ENCODE peak calls at places on chromosome 21, in ten cellular contexts. J, Z, S, P, D, W, T, I, M and V are unnamed samples.

GRCh38 chr21:20443558-20444155 is 554.6 kb upstream of the NCAM2 start:
- DNase-seq in J (no peak), Z (no peak), S (peak), P (no peak), D (no peak), W (no peak), T (peak), I (no peak), M (no peak), V (no peak)

GRCh38 chr21:42746593-42747266 is 93.3 kb downstream of the PDE9A start:
- DNase-seq in J (no peak), Z (no peak), S (no peak), P (no peak), D (no peak), W (peak), T (peak), I (no peak), M (no peak), V (no peak)

GRCh38 chr21:33026299-33026858 is 644 bp downstream of the OLIG2 start:
- DNase-seq in J (no peak), Z (no peak), S (no peak), P (no peak), D (no peak), W (no peak), T (peak), I (no peak), M (no peak), V (no peak)

GRCh38 chr21:45041351-45041805 is 33.0 kb upstream of the ADARB1 start:
- DNase-seq in J (no peak), Z (no peak), S (peak), P (peak), D (peak), W (no peak), T (peak), I (no peak), M (no peak), V (peak)

GRCh38 chr21:31873275-31873695 is 465 bp downstream of the HUNK start:
- DNase-seq in J (no peak), Z (peak), S (no peak), P (no peak), D (no peak), W (no peak), T (peak), I (no peak), M (no peak), V (no peak)

GRCh38 chr21:35984654-35985366 is 75.5 kb downstream of the SETD4 start:
- DNase-seq in J (no peak), Z (no peak), S (no peak), P (no peak), D (no peak), W (no peak), T (no peak), I (no peak), M (no peak), V (no peak)

GRCh38 chr21:38756746-38757145 is 49.0 kb upstream of the ETS2 start:
- DNase-seq in J (no peak), Z (no peak), S (peak), P (peak), D (no peak), W (no peak), T (no peak), I (no peak), M (peak), V (peak)

GRCh38 chr21:38910390-38911008 is 104.8 kb downstream of the ETS2 start:
- DNase-seq in J (no peak), Z (no peak), S (peak), P (no peak), D (no peak), W (no peak), T (no peak), I (peak), M (no peak), V (no peak)

GRCh38 chr21:23223882-23224281 is 2225.7 kb downstream of the NCAM2 start:
- DNase-seq in J (no peak), Z (no peak), S (no peak), P (no peak), D (no peak), W (no peak), T (no peak), I (no peak), M (no peak), V (no peak)

GRCh38 chr21:26846036-26846931 is 1.1 kb upstream of the ADAMTS1 start:
- DNase-seq in J (peak), Z (peak), S (peak), P (peak), D (peak), W (peak), T (peak), I (no peak), M (no peak), V (peak)

GRCh38 chr21:43361493-43362296 is 65.2 kb downstream of the SIK1 start:
- DNase-seq in J (no peak), Z (no peak), S (no peak), P (no peak), D (peak), W (no peak), T (no peak), I (no peak), M (peak), V (peak)

GRCh38 chr21:21101911-21102310 is 103.7 kb downstream of the NCAM2 start:
- DNase-seq in J (no peak), Z (peak), S (peak), P (peak), D (no peak), W (peak), T (peak), I (no peak), M (no peak), V (no peak)

GRCh38 chr21:45367402-45368351 is 37.3 kb upstream of the COL18A1 start:
- DNase-seq in J (no peak), Z (no peak), S (no peak), P (no peak), D (no peak), W (no peak), T (no peak), I (no peak), M (no peak), V (no peak)

GRCh38 chr21:15967661-15968060 is 237.9 kb downstream of the USP25 start:
- DNase-seq in J (no peak), Z (no peak), S (peak), P (peak), D (no peak), W (no peak), T (no peak), I (no peak), M (no peak), V (no peak)

GRCh38 chr21:44438531-44439210 is 16.6 kb upstream of the LRRC3 start:
- DNase-seq in J (no peak), Z (no peak), S (peak), P (no peak), D (peak), W (no peak), T (no peak), I (no peak), M (no peak), V (no peak)

GRCh38 chr21:39040494-39041110 is 142.6 kb downstream of the PSMG1 start:
- DNase-seq in J (no peak), Z (no peak), S (no peak), P (no peak), D (no peak), W (no peak), T (peak), I (no peak), M (no peak), V (no peak)

GRCh38 chr21:32516729-32517649 is 68.3 kb downstream of the TCP10L start:
- DNase-seq in J (peak), Z (no peak), S (peak), P (peak), D (peak), W (no peak), T (peak), I (no peak), M (no peak), V (peak)